ENCODE peak calls at places on chromosomes 4 and X, in five cellular contexts. A is upper lobe of right lung, B is aorta, U is left ventricle myocardium inferior, H is Panc1. P is an unnamed sample. For H3K4me1, the result is how much of the 10 kb centered on the place peaks cover.

GRCh38 chr4:170979736-170980135 is 833.5 kb upstream of the GALNTL6 start:
- DNase-seq in U (no peak), B (no peak), A (no peak), H (no peak), P (no peak)

GRCh38 chr4:142372570-142373300 is 473.4 kb downstream of the INPP4B start:
- DNase-seq in A (no peak), B (no peak), H (no peak), U (no peak), P (no peak)

GRCh38 chr4:145784036-145784435 is 104.1 kb downstream of the C4orf51 start:
- DNase-seq in U (no peak), B (no peak), H (no peak), A (no peak), P (no peak)

GRCh38 chr4:113760094-113760851 is 1.3 kb downstream of the CAMK2D start:
- DNase-seq in U (peak), B (no peak), H (no peak), A (peak), P (peak)

GRCh38 chr4:154471924-154472323 is 19.7 kb downstream of the DCHS2 start:
- DNase-seq in H (no peak), U (no peak), A (no peak), B (no peak), P (no peak)

GRCh38 chrX:31233941-31234496 is 162.2 kb upstream of the FTHL17 start:
- DNase-seq in H (no peak), U (no peak), A (no peak), B (no peak), P (no peak)

GRCh38 chr4:120874792-120875774 is 47.4 kb downstream of the PRDM5 start:
- DNase-seq in H (no peak), A (no peak), B (no peak), U (no peak), P (no peak)

GRCh38 chrX:44344687-44345086 is 1.2 kb upstream of the EFHC2 start:
- DNase-seq in B (no peak), A (no peak), U (no peak), H (no peak), P (no peak)

GRCh38 chr4:110540606-110541440 is 64.9 kb downstream of the ENPEP start:
- DNase-seq in A (no peak), U (no peak), B (no peak), H (no peak), P (no peak)

GRCh38 chr4:82905205-82905604 is 4.7 kb downstream of the THAP9 start:
- DNase-seq in H (no peak), U (no peak), A (no peak), B (no peak), P (no peak)

GRCh38 chr4:124887738-124888137 is 175.2 kb upstream of the ANKRD50 start:
- DNase-seq in U (no peak), A (no peak), B (no peak), H (no peak), P (no peak)

GRCh38 chr4:84031401-84031800 is 467.7 kb downstream of the NKX6-1 start:
- DNase-seq in U (no peak), A (no peak), H (no peak), B (no peak), P (no peak)

GRCh38 chrX:23478561-23478960 is 143.9 kb downstream of the PTCHD1 start:
- DNase-seq in A (no peak), U (no peak), B (no peak), H (no peak), P (no peak)

GRCh38 chrX:13440166-13440565 is 120.3 kb upstream of the ATXN3L start:
- DNase-seq in H (no peak), B (no peak), U (no peak), A (no peak), P (no peak)

GRCh38 chrX:69107747-69108410 is 57.4 kb downstream of the PJA1 start:
- DNase-seq in A (no peak), H (no peak), B (no peak), U (no peak), P (no peak)

GRCh38 chr4:6424425-6424824 is 48.0 kb downstream of the PPP2R2C start:
- DNase-seq in U (no peak), B (peak), A (no peak), H (no peak), P (no peak)

GRCh38 chr4:72084587-72085011 is 52.8 kb downstream of the NPFFR2 start:
- DNase-seq in H (no peak), U (no peak), A (no peak), B (no peak), P (no peak)

GRCh38 chr4:150130953-150131352 is 52.7 kb downstream of the DCLK2 start:
- DNase-seq in U (no peak), A (no peak), H (no peak), B (no peak), P (no peak)

GRCh38 chr4:62159306-62159705 is 959.2 kb downstream of the ADGRL3 start:
- DNase-seq in A (no peak), U (no peak), B (no peak), H (no peak), P (no peak)

GRCh38 chr4:77800077-77800476 is 19.1 kb downstream of the CNOT6L start:
- DNase-seq in B (no peak), A (no peak), U (no peak), H (no peak), P (no peak)

GRCh38 chr4:77804471-77804870 is 14.7 kb downstream of the CNOT6L start:
- DNase-seq in A (no peak), B (no peak), H (no peak), U (no peak), P (no peak)

GRCh38 chr4:77801260-77801608 is 17.9 kb downstream of the CNOT6L start:
- DNase-seq in B (no peak), U (no peak), A (no peak), H (no peak), P (no peak)

GRCh38 chr4:77800483-77801259 is 18.5 kb downstream of the CNOT6L start:
- DNase-seq in A (no peak), H (no peak), U (no peak), B (no peak), P (no peak)

GRCh38 chr4:77802406-77802805 is 16.8 kb downstream of the CNOT6L start:
- DNase-seq in H (no peak), U (no peak), B (no peak), A (no peak), P (no peak)
- H3K4me1 ChIP-seq in H (under half), U (half or more), B (under half), A (under half), P (under half)

DNA sequence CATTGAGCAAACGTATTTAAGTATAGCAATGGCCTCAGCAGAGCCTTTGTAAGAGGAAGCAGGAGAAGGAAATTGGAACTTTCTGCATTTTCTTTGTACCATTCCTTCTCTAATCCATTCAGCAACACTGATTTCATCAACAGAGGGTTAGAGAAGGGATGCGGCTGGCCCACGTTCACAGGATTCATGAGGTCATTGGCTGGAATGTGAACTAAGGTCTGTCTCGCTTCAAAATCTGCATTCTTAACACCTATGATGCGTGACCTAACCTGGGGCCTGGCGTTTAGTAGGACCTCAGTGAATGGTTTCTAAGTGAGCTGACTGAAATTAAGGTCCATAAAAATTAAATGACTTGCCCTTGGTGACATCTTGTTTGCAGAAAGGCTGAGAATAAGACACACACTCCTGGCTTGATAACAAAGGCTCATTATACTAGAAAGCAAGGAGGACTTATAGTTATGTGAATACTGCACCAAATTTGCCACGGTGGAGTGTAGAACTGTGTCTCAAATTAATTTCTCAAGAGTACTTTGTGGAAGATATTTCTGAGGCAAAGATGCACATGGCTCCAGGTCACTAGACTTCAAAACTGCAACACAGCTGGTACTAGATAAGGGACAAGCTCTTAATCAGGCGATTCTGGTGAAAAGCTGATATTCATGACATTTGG is 25.4 kb downstream of the FGFBP1 start:
- DNase-seq in H (no peak), B (no peak), U (no peak), A (no peak), P (no peak)
- H3K4me1 ChIP-seq in H (under half), B (under half), U (under half), A (under half), P (under half)

GRCh38 chr4:155674669-155675071 is 8.0 kb downstream of the GUCY1A1 start:
- DNase-seq in B (no peak), H (no peak), A (no peak), U (no peak), P (no peak)

GRCh38 chr4:155673453-155673979 is 6.9 kb downstream of the GUCY1A1 start:
- DNase-seq in B (no peak), H (no peak), U (no peak), A (no peak), P (no peak)

GRCh38 chr4:155676430-155676825 is 9.8 kb downstream of the GUCY1A1 start:
- DNase-seq in A (no peak), H (no peak), U (no peak), B (no peak), P (no peak)

GRCh38 chr4:155675709-155676429 is 9.2 kb downstream of the GUCY1A1 start:
- DNase-seq in U (no peak), H (no peak), A (no peak), B (no peak), P (no peak)

GRCh38 chr4:155672342-155672741 is 5.7 kb downstream of the GUCY1A1 start:
- DNase-seq in B (no peak), U (no peak), H (no peak), A (no peak), P (no peak)
- H3K4me1 ChIP-seq in B (under half), U (half or more), H (under half), A (under half), P (under half)

GRCh38 chr4:158824425-158825274 is 55.8 kb downstream of the FNIP2 start:
- DNase-seq in B (no peak), H (no peak), A (no peak), U (no peak), P (no peak)
- H3K4me1 ChIP-seq in B (under half), H (under half), A (half or more), U (half or more), P (under half)

GRCh38 chr4:76549765-76550164 is 114.7 kb downstream of the SHROOM3 start:
- DNase-seq in B (no peak), H (no peak), U (no peak), A (no peak), P (no peak)

GRCh38 chr4:76546282-76547166 is 111.5 kb downstream of the SHROOM3 start:
- DNase-seq in U (no peak), H (no peak), B (peak), A (no peak), P (no peak)

GRCh38 chr4:76545161-76545884 is 110.3 kb downstream of the SHROOM3 start:
- DNase-seq in H (no peak), U (no peak), A (no peak), B (no peak), P (no peak)

GRCh38 chr4:76548704-76549103 is 113.7 kb downstream of the SHROOM3 start:
- DNase-seq in H (no peak), A (no peak), B (no peak), U (no peak), P (no peak)

GRCh38 chr4:76547167-76547760 is 112.2 kb downstream of the SHROOM3 start:
- DNase-seq in A (no peak), B (no peak), U (no peak), H (no peak), P (no peak)
- H3K4me1 ChIP-seq in A (under half), B (under half), U (under half), H (under half), P (under half)

GRCh38 chr4:2808001-2808400 is 15.1 kb downstream of the SH3BP2 start:
- DNase-seq in B (no peak), U (no peak), A (no peak), H (no peak), P (no peak)
- H3K4me1 ChIP-seq in B (under half), U (half or more), A (half or more), H (half or more), P (half or more)

DNA sequence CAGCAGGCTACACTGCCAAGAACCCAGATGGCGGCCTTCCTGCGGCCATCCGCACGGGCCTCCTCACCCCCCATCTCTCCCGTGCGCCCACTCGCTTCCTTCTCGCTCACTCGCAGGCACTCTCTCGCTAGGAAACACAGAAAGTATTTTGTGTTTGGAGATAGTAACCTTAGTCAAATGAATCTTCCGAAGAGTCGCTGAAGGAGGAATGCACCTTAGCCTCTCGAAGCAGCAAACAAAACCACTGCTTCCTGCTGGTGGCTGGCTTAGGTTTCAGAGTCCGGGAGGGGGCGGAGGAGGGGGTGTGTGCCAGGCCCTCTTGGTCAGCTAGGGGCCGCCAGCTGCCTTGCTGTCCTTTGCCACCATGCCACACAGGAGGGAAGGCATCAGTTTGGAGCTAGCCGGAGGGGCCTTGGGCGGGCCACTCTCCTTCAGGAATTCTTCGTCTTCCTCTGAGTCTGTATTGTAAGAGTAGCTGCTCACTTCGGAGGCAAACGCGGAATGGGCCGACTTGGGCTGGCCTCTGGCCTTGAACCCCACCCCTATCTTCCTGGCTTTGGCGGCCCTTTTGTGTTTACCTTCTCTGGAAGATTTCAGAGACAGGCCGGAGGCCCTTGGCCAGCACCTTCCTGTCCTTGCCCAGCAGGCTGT is 73.2 kb upstream of the UCP1 start:
- DNase-seq in H (no peak), A (peak), U (peak), B (no peak), P (peak)
- H3K4me1 ChIP-seq in H (under half), A (under half), U (under half), B (under half), P (under half)

DNA sequence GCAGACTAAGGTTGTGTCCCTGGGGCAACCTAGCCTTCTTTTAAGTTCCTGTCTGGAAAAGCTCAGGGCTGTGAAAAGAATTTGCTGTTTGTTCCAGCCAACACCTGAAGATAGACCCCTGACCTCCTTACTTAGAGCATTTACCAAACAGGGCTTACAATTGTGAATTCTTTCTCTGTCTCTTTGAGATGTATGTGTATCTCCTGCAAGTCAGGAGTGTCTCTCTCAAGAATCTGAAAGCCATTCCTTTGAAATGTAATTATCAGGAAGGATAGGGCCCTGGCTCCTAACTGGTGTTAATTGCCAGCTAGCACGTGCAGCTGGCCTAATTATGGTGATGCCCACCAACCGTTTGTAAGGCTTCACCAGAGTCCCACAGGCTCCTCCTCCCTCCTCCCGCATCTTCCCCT is 18.2 kb downstream of the CCNG2 start:
- DNase-seq in B (no peak), U (no peak), H (no peak), A (no peak), P (no peak)
- H3K4me1 ChIP-seq in B (under half), U (under half), H (under half), A (under half), P (under half)

GRCh38 chrX:137743414-137743813 is 177.5 kb downstream of the ZIC3 start:
- DNase-seq in A (no peak), B (no peak), H (no peak), U (no peak), P (no peak)

GRCh38 chrX:137749282-137749681 is 183.4 kb downstream of the ZIC3 start:
- DNase-seq in U (no peak), A (no peak), H (no peak), B (no peak), P (no peak)

GRCh38 chrX:137746289-137746688 is 180.4 kb downstream of the ZIC3 start:
- DNase-seq in A (no peak), H (no peak), B (no peak), U (no peak), P (no peak)

GRCh38 chrX:137747231-137747630 is 181.3 kb downstream of the ZIC3 start:
- DNase-seq in H (no peak), B (no peak), A (no peak), U (no peak), P (no peak)

GRCh38 chrX:137748827-137749226 is 182.9 kb downstream of the ZIC3 start:
- DNase-seq in B (no peak), H (no peak), U (no peak), A (no peak), P (no peak)
- H3K4me1 ChIP-seq in B (under half), H (under half), U (under half), A (under half), P (under half)

DNA sequence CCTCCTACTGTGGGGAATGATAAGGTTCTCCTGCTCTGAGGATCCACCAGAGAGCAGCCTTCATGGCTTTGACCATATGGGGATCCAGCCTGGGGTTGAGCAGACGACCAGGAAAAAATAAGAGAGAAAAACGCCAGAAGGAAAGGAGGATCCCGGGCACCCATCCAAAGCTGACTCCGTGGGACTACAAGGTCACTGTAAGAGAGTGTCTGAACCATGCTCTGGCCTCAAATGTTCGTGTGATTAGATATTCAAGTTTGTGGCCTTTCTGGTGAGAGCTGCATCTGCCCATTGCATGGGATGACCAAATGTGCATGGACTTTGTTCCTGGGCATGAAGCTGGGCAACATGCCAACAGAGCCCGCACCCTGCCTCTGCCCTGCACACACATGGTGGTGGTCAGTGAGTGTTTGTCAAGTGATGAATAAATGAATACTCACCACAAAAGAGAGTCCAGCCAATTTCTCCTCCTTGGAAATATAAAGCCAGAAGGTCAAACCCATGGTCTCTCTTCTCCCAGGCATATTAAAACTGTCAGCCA is 346.0 kb upstream of the GATB start:
- DNase-seq in A (no peak), H (no peak), B (no peak), U (no peak), P (no peak)
- H3K4me1 ChIP-seq in A (under half), H (under half), B (under half), U (half or more), P (under half)

P was measured in heart left ventricle.